ENCODE peak calls at places on chromosomes 4 and X, in ten cellular contexts. B, A, P, E, S, C, N, Y, T and L are unnamed samples.

GRCh38 chr4:41133619-41134018 is 80.7 kb downstream of the APBB2 start:
- ATAC-seq in C (no peak), S (no peak), Y (peak), E (no peak), B (no peak), P (no peak), A (peak), T (no peak), N (no peak), L (no peak)

GRCh38 chr4:155120536-155120935 is 87.9 kb upstream of the NPY2R start:
- ATAC-seq in B (no peak), P (no peak), C (no peak), N (no peak), Y (no peak), A (no peak), T (no peak), S (no peak), E (no peak), L (no peak)

GRCh38 chrX:74453178-74453577 is 31.9 kb downstream of the SLC16A2 start:
- ATAC-seq in P (no peak), E (no peak), A (no peak), S (no peak), T (no peak), C (no peak), N (no peak), Y (no peak), B (no peak), L (no peak)

GRCh38 chrX:138710311-138710791 is 1.2 kb downstream of the FGF13 start:
- ATAC-seq in N (peak), Y (no peak), E (no peak), T (peak), C (no peak), B (no peak), P (no peak), A (no peak), S (no peak), L (no peak)

GRCh38 chr4:153497988-153498967 is 32.1 kb downstream of the TMEM131L start:
- ATAC-seq in P (peak), C (peak), N (peak), S (peak), E (peak), T (peak), B (peak), A (peak), Y (peak), L (no peak)

GRCh38 chrX:149937881-149938426 is 337 bp downstream of the EOLA2 start:
- ATAC-seq in P (no peak), E (no peak), S (no peak), A (no peak), C (no peak), Y (no peak), T (no peak), B (no peak), N (no peak), L (no peak)

GRCh38 chrX:23797371-23798128 is 14.6 kb downstream of the SAT1 start:
- ATAC-seq in N (no peak), E (peak), A (no peak), B (no peak), C (no peak), Y (no peak), T (peak), P (peak), S (no peak), L (no peak)

GRCh38 chrX:136674270-136674986 is 26.5 kb downstream of the CD40LG start:
- ATAC-seq in C (no peak), N (no peak), P (peak), Y (no peak), A (no peak), E (peak), B (peak), T (no peak), S (peak), L (peak)

GRCh38 chr4:24456431-24456830 is 127.9 kb downstream of the DHX15 start:
- ATAC-seq in P (no peak), S (no peak), B (no peak), Y (no peak), A (no peak), N (no peak), E (no peak), T (no peak), C (no peak), L (no peak)

GRCh38 chrX:15737957-15738685 is at the start of gene CA5B:
- ATAC-seq in Y (peak), S (peak), C (peak), E (peak), B (peak), A (peak), T (peak), P (peak), N (peak), L (peak)

GRCh38 chr4:120718979-120719566 is 203.5 kb downstream of the PRDM5 start:
- ATAC-seq in A (peak), B (peak), Y (peak), T (peak), P (peak), N (peak), C (peak), E (peak), S (peak), L (peak)

GRCh38 chrX:104370089-104370488 is 115.4 kb upstream of the ESX1 start:
- ATAC-seq in S (no peak), N (no peak), T (no peak), A (peak), P (no peak), E (no peak), B (no peak), Y (no peak), C (no peak), L (no peak)

GRCh38 chr4:15774020-15774420 is 4.1 kb upstream of the CD38 start:
- ATAC-seq in A (no peak), Y (no peak), T (no peak), N (no peak), C (no peak), E (no peak), S (peak), P (no peak), B (peak), L (peak)

GRCh38 chrX:139739138-139739537 is 31.2 kb upstream of the MCF2 start:
- ATAC-seq in E (peak), T (no peak), P (peak), A (no peak), B (peak), N (no peak), C (no peak), S (peak), Y (no peak), L (peak)

GRCh38 chrX:54182864-54183613 is at the start of gene FAM120C:
- ATAC-seq in A (peak), B (peak), C (peak), P (peak), E (peak), S (peak), T (peak), N (peak), Y (peak), L (peak)

GRCh38 chr4:176308441-176308840 is 11.3 kb upstream of the SPCS3 start:
- ATAC-seq in Y (no peak), E (no peak), N (no peak), C (no peak), T (no peak), P (no peak), B (no peak), A (no peak), S (no peak), L (no peak)

GRCh38 chrX:13091111-13091765 is 46.8 kb upstream of the FAM9C start:
- ATAC-seq in P (peak), B (no peak), Y (peak), C (no peak), E (peak), T (peak), N (no peak), S (no peak), A (no peak), L (peak)

GRCh38 chrX:107742754-107743191 is 32.8 kb downstream of the TSC22D3 start:
- ATAC-seq in C (peak), Y (no peak), E (no peak), P (no peak), B (no peak), A (no peak), N (no peak), T (no peak), S (no peak), L (no peak)

GRCh38 chr4:138161351-138161750 is 80.8 kb downstream of the SLC7A11 start:
- ATAC-seq in E (no peak), N (no peak), A (no peak), P (no peak), T (no peak), Y (no peak), C (no peak), B (no peak), S (no peak), L (no peak)

GRCh38 chr4:1222036-1222789 is 26.7 kb downstream of the CTBP1 start:
- ATAC-seq in E (no peak), B (no peak), C (no peak), A (no peak), S (peak), P (peak), N (no peak), T (no peak), Y (no peak), L (no peak)

GRCh38 chrX:69493766-69494165 is 10.4 kb upstream of the NALF2 start:
- ATAC-seq in Y (no peak), E (no peak), P (no peak), A (no peak), T (no peak), N (no peak), C (no peak), B (no peak), S (no peak), L (no peak)

GRCh38 chr4:157270108-157270507 is 49.6 kb downstream of the GRIA2 start:
- ATAC-seq in B (no peak), Y (no peak), S (no peak), P (no peak), T (no peak), C (no peak), E (no peak), A (no peak), N (no peak), L (no peak)

GRCh38 chr4:76696109-76696508 is 201.8 kb downstream of the SOWAHB start:
- ATAC-seq in N (no peak), S (no peak), C (no peak), E (no peak), A (peak), Y (no peak), B (no peak), T (no peak), P (no peak), L (no peak)